ENCODE peak calls at places on chromosome 16, in four cellular contexts. A, D, Y and G are unnamed samples.

GRCh38 chr16:73546351-73546845 is 498.5 kb upstream of the ZFHX3 start:
- DNase-seq in A (no peak), D (no peak), Y (no peak), G (no peak)

GRCh38 chr16:24700549-24701392 is 28.7 kb upstream of the TNRC6A start:
- DNase-seq in A (peak), D (no peak), Y (peak), G (peak)

GRCh38 chr16:57036945-57037344 is 47.6 kb downstream of the NLRC5 start:
- DNase-seq in A (no peak), D (no peak), Y (no peak), G (no peak)

GRCh38 chr16:87330257-87330624 is 13.0 kb upstream of the C16orf95 start:
- DNase-seq in A (no peak), D (no peak), Y (no peak), G (no peak)

GRCh38 chr16:87951550-87952538 is 610 bp downstream of the BANP start:
- DNase-seq in A (peak), D (no peak), Y (no peak), G (peak)

GRCh38 chr16:56744996-56745640 is 15.2 kb downstream of the NUP93 start:
- DNase-seq in A (no peak), D (no peak), Y (no peak), G (no peak)

GRCh38 chr16:56547120-56547948 is 17.5 kb upstream of the MT4 start:
- DNase-seq in A (no peak), D (no peak), Y (no peak), G (no peak)

GRCh38 chr16:29192329-29193247 is 207.7 kb downstream of the LAT start:
- DNase-seq in A (peak), D (no peak), Y (peak), G (peak)

GRCh38 chr16:81280393-81280792 is 34.4 kb upstream of the GAN start:
- DNase-seq in A (no peak), D (no peak), Y (no peak), G (no peak)

GRCh38 chr16:85916141-85916890 is 17.4 kb downstream of the IRF8 start:
- DNase-seq in A (peak), D (no peak), Y (peak), G (peak)

GRCh38 chr16:78034530-78034929 is 12.2 kb downstream of the CLEC3A start:
- DNase-seq in A (no peak), D (no peak), Y (no peak), G (no peak)

GRCh38 chr16:30482366-30482765 is 9.8 kb downstream of the ITGAL start:
- DNase-seq in A (no peak), D (no peak), Y (no peak), G (no peak)

GRCh38 chr16:24046442-24046841 is 209.7 kb upstream of the CACNG3 start:
- DNase-seq in A (no peak), D (no peak), Y (no peak), G (no peak)

GRCh38 chr16:74099530-74099929 is 197.1 kb upstream of the PSMD7 start:
- DNase-seq in A (no peak), D (no peak), Y (no peak), G (no peak)

GRCh38 chr16:3094289-3095027 is 4.6 kb downstream of the ZSCAN10 start:
- DNase-seq in A (no peak), D (no peak), Y (no peak), G (peak)